ENCODE peak calls at places on chromosomes 12 and 14, in five cellular contexts. One of them, this sample, is unnamed.

GRCh38 chr14:30943694-30944093 is 69.3 kb downstream of the COCH start:
- DNase-seq in heart right ventricle: no peak
- DNase-seq in psoas muscle: no peak
- DNase-seq in lower lobe of right lung: no peak
- DNase-seq in A673: no peak
- DNase-seq in this sample: no peak

GRCh38 chr12:76711241-76711640 is 52.7 kb upstream of the ZDHHC17 start:
- DNase-seq in heart right ventricle: no peak
- DNase-seq in lower lobe of right lung: no peak
- DNase-seq in A673: no peak
- DNase-seq in psoas muscle: no peak
- DNase-seq in this sample: no peak

GRCh38 chr12:15892645-15893259 is 10.6 kb downstream of the STRAP start:
- DNase-seq in heart right ventricle: no peak
- DNase-seq in psoas muscle: no peak
- DNase-seq in lower lobe of right lung: no peak
- DNase-seq in A673: no peak
- DNase-seq in this sample: no peak

GRCh38 chr12:50725011-50725899 is 38.6 kb upstream of the ATF1 start:
- DNase-seq in heart right ventricle: no peak
- DNase-seq in A673: no peak
- DNase-seq in lower lobe of right lung: no peak
- DNase-seq in psoas muscle: no peak
- DNase-seq in this sample: no peak

GRCh38 chr12:101209319-101210302 is at the start of gene SLC5A8:
- DNase-seq in lower lobe of right lung: peak; percentile 53
- DNase-seq in heart right ventricle: no peak
- DNase-seq in psoas muscle: no peak
- DNase-seq in A673: peak; percentile 3
- DNase-seq in this sample: no peak

GRCh38 chr14:84343637-84344036 is 1186.3 kb upstream of the FLRT2 start:
- DNase-seq in heart right ventricle: no peak
- DNase-seq in lower lobe of right lung: no peak
- DNase-seq in A673: no peak
- DNase-seq in psoas muscle: no peak
- DNase-seq in this sample: no peak

GRCh38 chr14:37746140-37746832 is 150.9 kb downstream of the TTC6 start:
- DNase-seq in A673: no peak
- DNase-seq in heart right ventricle: no peak
- DNase-seq in lower lobe of right lung: no peak
- DNase-seq in psoas muscle: no peak
- DNase-seq in this sample: no peak

GRCh38 chr14:99101826-99102461 is 170.1 kb downstream of the BCL11B start:
- DNase-seq in heart right ventricle: no peak
- DNase-seq in psoas muscle: no peak
- DNase-seq in A673: no peak
- DNase-seq in lower lobe of right lung: no peak
- DNase-seq in this sample: no peak

GRCh38 chr12:49540229-49541139 is 1.7 kb downstream of the KCNH3 start:
- DNase-seq in A673: no peak
- DNase-seq in heart right ventricle: no peak
- DNase-seq in psoas muscle: no peak
- DNase-seq in lower lobe of right lung: no peak
- DNase-seq in this sample: no peak

GRCh38 chr14:106665814-106666213 is 1139.4 kb downstream of the TMEM121 start:
- DNase-seq in lower lobe of right lung: no peak
- DNase-seq in heart right ventricle: no peak
- DNase-seq in psoas muscle: no peak
- DNase-seq in A673: no peak
- DNase-seq in this sample: no peak

GRCh38 chr12:31386364-31386777 is 60.4 kb upstream of the SINHCAF start:
- DNase-seq in heart right ventricle: no peak
- DNase-seq in lower lobe of right lung: no peak
- DNase-seq in A673: no peak
- DNase-seq in psoas muscle: no peak
- DNase-seq in this sample: no peak

GRCh38 chr12:131208425-131208824 is 254.7 kb downstream of the ADGRD1 start:
- DNase-seq in psoas muscle: no peak
- DNase-seq in heart right ventricle: no peak
- DNase-seq in lower lobe of right lung: no peak
- DNase-seq in A673: no peak
- DNase-seq in this sample: no peak

GRCh38 chr14:77376380-77376770 is 519 bp downstream of the TMED8 start:
- DNase-seq in A673: peak; percentile 39
- DNase-seq in psoas muscle: peak; percentile 26
- DNase-seq in lower lobe of right lung: peak; percentile 52
- DNase-seq in heart right ventricle: no peak
- DNase-seq in this sample: peak; percentile 0

GRCh38 chr14:77549451-77549850 is 50.8 kb upstream of the ISM2 start:
- DNase-seq in lower lobe of right lung: no peak
- DNase-seq in heart right ventricle: no peak
- DNase-seq in psoas muscle: no peak
- DNase-seq in A673: no peak
- DNase-seq in this sample: no peak

GRCh38 chr14:78162202-78162601 is 8.0 kb upstream of the NRXN3 start:
- DNase-seq in heart right ventricle: no peak
- DNase-seq in A673: no peak
- DNase-seq in lower lobe of right lung: no peak
- DNase-seq in psoas muscle: no peak
- DNase-seq in this sample: no peak

GRCh38 chr12:47828967-47829482 is 9.3 kb upstream of the HDAC7 start:
- DNase-seq in heart right ventricle: peak; percentile 84
- DNase-seq in A673: peak; percentile 51
- DNase-seq in lower lobe of right lung: peak; percentile 85
- DNase-seq in psoas muscle: peak; percentile 83
- DNase-seq in this sample: no peak

GRCh38 chr12:20211537-20211936 is 156.8 kb upstream of the PDE3A start:
- DNase-seq in psoas muscle: no peak
- DNase-seq in heart right ventricle: no peak
- DNase-seq in lower lobe of right lung: no peak
- DNase-seq in A673: no peak
- DNase-seq in this sample: no peak

GRCh38 chr12:77442633-77443032 is 377.3 kb upstream of the E2F7 start:
- DNase-seq in lower lobe of right lung: no peak
- DNase-seq in A673: no peak
- DNase-seq in psoas muscle: no peak
- DNase-seq in heart right ventricle: no peak
- DNase-seq in this sample: no peak

GRCh38 chr12:28583771-28584261 is 393.6 kb downstream of the CCDC91 start:
- DNase-seq in psoas muscle: no peak
- DNase-seq in A673: no peak
- DNase-seq in heart right ventricle: no peak
- DNase-seq in lower lobe of right lung: no peak
- DNase-seq in this sample: no peak

GRCh38 chr12:23555808-23556207 is 393.7 kb downstream of the SOX5 start:
- DNase-seq in lower lobe of right lung: no peak
- DNase-seq in psoas muscle: no peak
- DNase-seq in A673: no peak
- DNase-seq in heart right ventricle: no peak
- DNase-seq in this sample: no peak

GRCh38 chr12:13258212-13258611 is 61.7 kb downstream of the EMP1 start:
- DNase-seq in lower lobe of right lung: no peak
- DNase-seq in psoas muscle: no peak
- DNase-seq in heart right ventricle: no peak
- DNase-seq in A673: no peak
- DNase-seq in this sample: no peak

GRCh38 chr12:65832217-65832616 is 7.9 kb downstream of the HMGA2 start:
- DNase-seq in A673: no peak
- DNase-seq in lower lobe of right lung: no peak
- DNase-seq in heart right ventricle: no peak
- DNase-seq in psoas muscle: no peak
- DNase-seq in this sample: no peak

GRCh38 chr14:55451398-55451797 is 11.0 kb upstream of the TBPL2 start:
- DNase-seq in psoas muscle: no peak
- DNase-seq in lower lobe of right lung: no peak
- DNase-seq in heart right ventricle: no peak
- DNase-seq in A673: no peak
- DNase-seq in this sample: no peak

GRCh38 chr12:105231396-105231795 is 4.6 kb downstream of the APPL2 start:
- DNase-seq in lower lobe of right lung: no peak
- DNase-seq in heart right ventricle: no peak
- DNase-seq in A673: no peak
- DNase-seq in psoas muscle: no peak
- DNase-seq in this sample: no peak

GRCh38 chr14:63598821-63599220 is 42.9 kb downstream of the WDR89 start:
- DNase-seq in heart right ventricle: no peak
- DNase-seq in A673: no peak
- DNase-seq in psoas muscle: no peak
- DNase-seq in lower lobe of right lung: no peak
- DNase-seq in this sample: no peak

GRCh38 chr12:31518680-31519227 is 72.2 kb downstream of the DENND5B start:
- DNase-seq in lower lobe of right lung: no peak
- DNase-seq in heart right ventricle: no peak
- DNase-seq in psoas muscle: no peak
- DNase-seq in A673: peak; percentile 76
- DNase-seq in this sample: no peak

GRCh38 chr14:71452535-71452934 is 479.7 kb upstream of the RGS6 start:
- DNase-seq in lower lobe of right lung: no peak
- DNase-seq in A673: no peak
- DNase-seq in heart right ventricle: no peak
- DNase-seq in psoas muscle: no peak
- DNase-seq in this sample: no peak

GRCh38 chr12:2615665-2616387 is 178.9 kb upstream of the FKBP4 start:
- DNase-seq in lower lobe of right lung: no peak
- DNase-seq in psoas muscle: no peak
- DNase-seq in heart right ventricle: peak; percentile 59
- DNase-seq in A673: no peak
- DNase-seq in this sample: no peak

GRCh38 chr14:27995688-27996087 is 770.9 kb upstream of the FOXG1 start:
- DNase-seq in heart right ventricle: no peak
- DNase-seq in lower lobe of right lung: no peak
- DNase-seq in psoas muscle: no peak
- DNase-seq in A673: no peak
- DNase-seq in this sample: no peak

GRCh38 chr14:100150932-100151587 is 8.4 kb downstream of the DEGS2 start:
- DNase-seq in heart right ventricle: peak; percentile 6
- DNase-seq in A673: no peak
- DNase-seq in lower lobe of right lung: no peak
- DNase-seq in psoas muscle: no peak
- DNase-seq in this sample: no peak

GRCh38 chr12:110853856-110854255 is 7.1 kb downstream of the CCDC63 start:
- DNase-seq in A673: peak; percentile 78
- DNase-seq in lower lobe of right lung: no peak
- DNase-seq in psoas muscle: no peak
- DNase-seq in heart right ventricle: no peak
- DNase-seq in this sample: no peak

GRCh38 chr12:89450922-89451321 is 73.7 kb downstream of the GALNT4 start:
- DNase-seq in psoas muscle: no peak
- DNase-seq in A673: peak; percentile 96
- DNase-seq in heart right ventricle: no peak
- DNase-seq in lower lobe of right lung: no peak
- DNase-seq in this sample: no peak

GRCh38 chr12:89453121-89453520 is 71.5 kb downstream of the GALNT4 start:
- DNase-seq in A673: peak; percentile 45
- DNase-seq in lower lobe of right lung: no peak
- DNase-seq in psoas muscle: no peak
- DNase-seq in heart right ventricle: no peak
- DNase-seq in this sample: no peak

GRCh38 chr12:89454080-89454848 is 70.3 kb downstream of the GALNT4 start:
- DNase-seq in lower lobe of right lung: no peak
- DNase-seq in A673: peak; percentile 59
- DNase-seq in heart right ventricle: no peak
- DNase-seq in psoas muscle: no peak
- DNase-seq in this sample: no peak

GRCh38 chr12:89453579-89453978 is 71.0 kb downstream of the GALNT4 start:
- DNase-seq in heart right ventricle: no peak
- DNase-seq in A673: peak; percentile 35
- DNase-seq in lower lobe of right lung: no peak
- DNase-seq in psoas muscle: no peak
- DNase-seq in this sample: no peak

DNA sequence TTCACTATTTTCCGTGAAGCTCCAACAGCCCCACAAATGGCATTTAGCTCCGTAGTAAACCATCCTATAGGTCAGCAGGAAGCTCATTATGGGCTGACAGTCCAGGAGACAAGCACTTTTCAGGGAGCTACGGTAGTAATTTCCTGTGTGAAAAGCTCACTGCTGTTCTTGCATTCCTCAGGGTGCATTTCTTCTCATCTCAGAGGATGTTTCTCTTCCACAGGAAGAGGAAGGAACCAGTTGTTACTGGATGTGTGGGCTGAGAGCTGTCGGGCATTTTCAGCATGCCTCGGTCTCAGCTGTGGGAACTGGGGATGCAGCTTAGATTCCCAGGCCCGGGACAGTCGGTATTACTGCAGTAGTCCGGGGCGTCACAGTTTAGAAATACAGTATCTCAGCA is 72.7 kb downstream of the GALNT4 start:
- DNase-seq in psoas muscle: peak; percentile 33
- DNase-seq in A673: peak; percentile 96
- DNase-seq in lower lobe of right lung: no peak
- DNase-seq in heart right ventricle: peak; percentile 38
- DNase-seq in this sample: no peak
- H3K4me3 ChIP-seq in psoas muscle: peak overlapping the region; percentile 7
- H3K4me3 ChIP-seq in A673: peak overlapping the region; percentile 11
- H3K4me3 ChIP-seq in lower lobe of right lung: no peak overlapping the region
- H3K4me3 ChIP-seq in heart right ventricle: no peak overlapping the region
- H3K4me3 ChIP-seq in this sample: no peak overlapping the region

GRCh38 chr12:54392485-54393349 is 8.2 kb upstream of the ZNF385A start:
- DNase-seq in A673: no peak
- DNase-seq in lower lobe of right lung: no peak
- DNase-seq in psoas muscle: no peak
- DNase-seq in heart right ventricle: no peak
- DNase-seq in this sample: no peak
- H3K4me1 ChIP-seq in A673: peaks cover 37% of the 10 kb centered on the region
- H3K4me1 ChIP-seq in lower lobe of right lung: peaks cover 37% of the 10 kb centered on the region
- H3K4me1 ChIP-seq in psoas muscle: no peaks in the 10 kb centered on the region
- H3K4me1 ChIP-seq in heart right ventricle: peaks cover 6% of the 10 kb centered on the region
- H3K4me1 ChIP-seq in this sample: peaks cover 4% of the 10 kb centered on the region

GRCh38 chr14:20799955-20800544 is 2.6 kb downstream of the RNASE1 start:
- DNase-seq in psoas muscle: peak; percentile 25
- DNase-seq in lower lobe of right lung: peak; percentile 70
- DNase-seq in heart right ventricle: peak; percentile 44
- DNase-seq in A673: no peak
- DNase-seq in this sample: no peak
- H3K4me3 ChIP-seq in psoas muscle: peak overlapping the region; percentile 55
- H3K4me3 ChIP-seq in lower lobe of right lung: peak overlapping the region; percentile 65
- H3K4me3 ChIP-seq in heart right ventricle: peak overlapping the region; percentile 47
- H3K4me3 ChIP-seq in A673: no peak overlapping the region
- H3K4me3 ChIP-seq in this sample: no peak overlapping the region

GRCh38 chr12:122665349-122665748 is 37.8 kb downstream of the HCAR2 start:
- DNase-seq in A673: no peak
- DNase-seq in heart right ventricle: no peak
- DNase-seq in lower lobe of right lung: no peak
- DNase-seq in psoas muscle: no peak
- DNase-seq in this sample: no peak

GRCh38 chr12:122665759-122666158 is 37.4 kb downstream of the HCAR2 start:
- DNase-seq in heart right ventricle: no peak
- DNase-seq in lower lobe of right lung: no peak
- DNase-seq in psoas muscle: no peak
- DNase-seq in A673: no peak
- DNase-seq in this sample: no peak

GRCh38 chr12:122672515-122672914 is 30.6 kb downstream of the HCAR2 start:
- DNase-seq in heart right ventricle: no peak
- DNase-seq in lower lobe of right lung: no peak
- DNase-seq in psoas muscle: no peak
- DNase-seq in A673: no peak
- DNase-seq in this sample: no peak

GRCh38 chr12:122669397-122670070 is 33.6 kb downstream of the HCAR2 start:
- DNase-seq in heart right ventricle: no peak
- DNase-seq in lower lobe of right lung: no peak
- DNase-seq in psoas muscle: no peak
- DNase-seq in A673: no peak
- DNase-seq in this sample: no peak

GRCh38 chr12:122668268-122668667 is 34.9 kb downstream of the HCAR2 start:
- DNase-seq in lower lobe of right lung: no peak
- DNase-seq in A673: no peak
- DNase-seq in heart right ventricle: no peak
- DNase-seq in psoas muscle: no peak
- DNase-seq in this sample: no peak
- H3K4me1 ChIP-seq in lower lobe of right lung: no peaks in the 10 kb centered on the region
- H3K4me1 ChIP-seq in A673: no peaks in the 10 kb centered on the region
- H3K4me1 ChIP-seq in heart right ventricle: no peaks in the 10 kb centered on the region
- H3K4me1 ChIP-seq in psoas muscle: no peaks in the 10 kb centered on the region
- H3K4me1 ChIP-seq in this sample: no peaks in the 10 kb centered on the region